ENCODE peak calls at places on chromosome X, in seven cellular contexts. W, K, Z, C, O, A and Y are unnamed samples.

GRCh38 chrX:41148553-41148952 is 63.3 kb downstream of the USP9X start:
- DNase-seq in C (no peak), Z (no peak), K (no peak), W (no peak), A (no peak), O (no peak), Y (no peak)

GRCh38 chrX:48835524-48836329 is at the start of gene PCSK1N:
- DNase-seq in O (peak), Z (no peak), C (peak), A (peak), K (peak), W (peak), Y (no peak)

GRCh38 chrX:29947225-29947624 is 268.1 kb upstream of the MAGEB2 start:
- DNase-seq in K (no peak), A (no peak), Z (no peak), C (no peak), W (no peak), O (no peak), Y (no peak)

GRCh38 chrX:51853251-51853650 is 40.2 kb upstream of the MAGED1 start:
- DNase-seq in A (no peak), C (no peak), K (no peak), O (no peak), Z (no peak), W (no peak), Y (no peak)

GRCh38 chrX:37353646-37354045 is 4.5 kb downstream of the PRRG1 start:
- DNase-seq in A (no peak), K (no peak), O (no peak), Z (no peak), C (no peak), W (no peak), Y (no peak)

GRCh38 chrX:47227334-47227583 is 5.5 kb upstream of the USP11 start:
- DNase-seq in Z (no peak), A (no peak), W (no peak), K (no peak), O (no peak), C (no peak), Y (no peak)

GRCh38 chrX:117517994-117518393 is 598.6 kb downstream of the KLHL13 start:
- DNase-seq in O (no peak), C (no peak), W (no peak), K (no peak), A (no peak), Z (no peak), Y (no peak)

GRCh38 chrX:97481228-97481627 is 597.5 kb downstream of the RPA4 start:
- DNase-seq in Z (no peak), A (no peak), K (no peak), O (no peak), C (no peak), W (no peak), Y (no peak)

GRCh38 chrX:368811-369562 is 17.7 kb downstream of the PPP2R3B start:
- DNase-seq in Z (no peak), A (no peak), O (no peak), C (no peak), W (no peak), K (no peak), Y (peak)

GRCh38 chrX:129697204-129697829 is 41.5 kb upstream of the XPNPEP2 start:
- DNase-seq in O (no peak), W (no peak), C (no peak), Z (no peak), K (no peak), A (no peak), Y (no peak)

GRCh38 chrX:20244936-20245335 is 21.8 kb downstream of the RPS6KA3 start:
- DNase-seq in K (no peak), W (no peak), C (no peak), O (no peak), Z (no peak), A (no peak), Y (no peak)

GRCh38 chrX:129781134-129782014 is 1.6 kb downstream of the SASH3 start:
- DNase-seq in A (peak), W (peak), C (no peak), O (peak), K (no peak), Z (peak), Y (peak)

GRCh38 chrX:45372151-45372550 is 171.5 kb upstream of the DIPK2B start:
- DNase-seq in A (no peak), K (no peak), Z (no peak), C (no peak), W (no peak), O (no peak), Y (no peak)

GRCh38 chrX:151821226-151821625 is 86.7 kb downstream of the CNGA2 start:
- DNase-seq in K (no peak), C (no peak), A (no peak), W (no peak), Z (no peak), O (no peak), Y (no peak)

GRCh38 chrX:16993791-16994318 is 47.4 kb downstream of the REPS2 start:
- DNase-seq in O (no peak), A (no peak), W (no peak), C (no peak), K (no peak), Z (no peak), Y (no peak)

GRCh38 chrX:24619647-24620046 is 27.5 kb downstream of the PCYT1B start:
- DNase-seq in O (no peak), A (no peak), K (peak), Z (no peak), W (no peak), C (no peak), Y (no peak)

GRCh38 chrX:115356369-115356768 is 66.9 kb downstream of the LUZP4 start:
- DNase-seq in O (no peak), Z (no peak), K (no peak), W (no peak), A (no peak), C (no peak), Y (no peak)

GRCh38 chrX:13669246-13669689 is 16.3 kb downstream of the TCEANC start:
- DNase-seq in Z (peak), K (peak), W (no peak), A (peak), O (peak), C (peak), Y (peak)

GRCh38 chrX:132955710-132956109 is 2.7 kb downstream of the HS6ST2 start:
- DNase-seq in A (no peak), C (no peak), W (no peak), O (no peak), Z (no peak), K (no peak), Y (no peak)

GRCh38 chrX:115413246-115413878 is 123.8 kb downstream of the LUZP4 start:
- DNase-seq in A (no peak), W (no peak), Z (no peak), O (no peak), K (no peak), C (no peak), Y (no peak)

GRCh38 chrX:152912641-152913040 is 14.8 kb downstream of the ZNF185 start:
- DNase-seq in K (no peak), C (no peak), O (no peak), A (no peak), W (no peak), Z (no peak), Y (no peak)

GRCh38 chrX:102739642-102740041 is 19.1 kb downstream of the GPRASP3 start:
- DNase-seq in A (no peak), Z (no peak), O (no peak), K (no peak), C (no peak), W (no peak), Y (no peak)

GRCh38 chrX:102560423-102561068 is 38.8 kb upstream of the ARMCX5 start:
- DNase-seq in O (no peak), K (no peak), C (no peak), Z (no peak), A (no peak), W (no peak), Y (no peak)

GRCh38 chrX:10015711-10016515 is 48.8 kb downstream of the CLDN34 start:
- DNase-seq in C (no peak), A (no peak), K (no peak), Z (no peak), W (no peak), O (no peak), Y (peak)